ENCODE peak calls at places on chromosomes 6 and 20, in seven cellular contexts. Y is caudate nucleus; H is activated CD4-positive, alpha-beta T cell treated with anti-CD3 and anti-CD28 coated beads, Interleukin-2, amount 50 U/mL, for 4 hours; C is fibroblast of lung; D is cardiac muscle cell; N is stimulated activated CD4-positive, alpha-beta T cell treated with anti-CD3 and anti-CD28 coated beads, Interleukin-15, amount 100 ng/mL, for 1 hour; I is stimulated activated naive B cell treated with anti-CD40 and anti-IgM and Interleukin-4, amounts not matched to agents 10 μg/mL and 1 μg/mL and 100 μg/mL, for 72 hours. E is an unnamed sample.

GRCh38 chr6:46895930-46896329 is 25.8 kb downstream of the ADGRF5 start:
- DNase-seq in Y (no peak), H (no peak), C (no peak), D (no peak), N (no peak), I (no peak), E (no peak)

GRCh38 chr20:51275816-51276215 is 252.9 kb upstream of the KCNG1 start:
- DNase-seq in Y (no peak), H (no peak), C (peak; percentile 28), D (no peak), N (no peak), I (no peak), E (no peak)

GRCh38 chr6:37030599-37030998 is 25.1 kb downstream of the FGD2 start:
- DNase-seq in Y (no peak), H (no peak), C (no peak), D (no peak), N (no peak), I (no peak), E (no peak)

GRCh38 chr6:37653229-37653628 is 44.5 kb downstream of the MDGA1 start:
- DNase-seq in Y (no peak), H (no peak), C (no peak), D (peak; percentile 28), N (no peak), I (no peak), E (no peak)

GRCh38 chr6:79045966-79046365 is 32.1 kb downstream of the PHIP start:
- DNase-seq in Y (no peak), H (no peak), C (no peak), D (no peak), N (no peak), I (no peak), E (no peak)

GRCh38 chr20:62120990-62121775 is 1.1 kb upstream of the LSM14B start:
- DNase-seq in Y (no peak), H (no peak), C (peak; percentile 74), D (no peak), N (no peak), I (no peak), E (peak; percentile 93)

GRCh38 chr6:21527731-21528130 is 65.8 kb upstream of the SOX4 start:
- DNase-seq in Y (no peak), H (no peak), C (no peak), D (no peak), N (no peak), I (no peak), E (no peak)

GRCh38 chr20:63553251-63553932 is 567 bp upstream of the FNDC11 start:
- DNase-seq in Y (no peak), H (peak; percentile 92), C (peak; percentile 88), D (peak; percentile 87), N (peak; percentile 86), I (peak; percentile 82), E (peak; percentile 92)

GRCh38 chr20:24838551-24839530 is 110.2 kb upstream of the CST7 start:
- DNase-seq in Y (no peak), H (no peak), C (peak; percentile 7), D (no peak), N (no peak), I (no peak), E (no peak)

E was measured in OCI-M1.